ENCODE peak calls at places on chromosomes 12 and 14, in ten cellular contexts. M, A, T, P, J, F, D, C, E and G are unnamed samples.
A peak's percentile ranks its signal among the peaks of the same experiment; 100 is the strongest.

GRCh38 chr12:55717397-55718007 is 1.7 kb downstream of the BLOC1S1 start:
- DNase-seq in M (no peak), A (no peak), T (no peak), P (peak; percentile 86), J (peak; percentile 27), F (no peak), D (no peak), C (no peak), E (no peak), G (no peak)

GRCh38 chr14:101839236-101839635 is 77.7 kb downstream of the PPP2R5C start:
- DNase-seq in M (no peak), A (no peak), T (no peak), P (no peak), J (no peak), F (no peak), D (no peak), C (no peak), E (no peak), G (no peak)

GRCh38 chr12:52217223-52217622 is 15.8 kb upstream of the KRT7 start:
- DNase-seq in M (no peak), A (peak; percentile 57), T (no peak), P (no peak), J (no peak), F (peak; percentile 86), D (no peak), C (peak; percentile 69), E (peak; percentile 65), G (peak; percentile 33)

GRCh38 chr12:29350080-29350479 is 30.9 kb downstream of the ERGIC2 start:
- DNase-seq in M (peak; percentile 13), A (no peak), T (no peak), P (peak; percentile 36), J (no peak), F (no peak), D (no peak), C (no peak), E (no peak), G (no peak)

GRCh38 chr12:46792925-46793324 is 32.9 kb downstream of the SLC38A4 start:
- DNase-seq in M (no peak), A (no peak), T (no peak), P (no peak), J (no peak), F (no peak), D (no peak), C (no peak), E (no peak), G (no peak)

GRCh38 chr12:61538951-61539350 is 721.3 kb upstream of the USP15 start:
- DNase-seq in M (no peak), A (no peak), T (no peak), P (no peak), J (no peak), F (no peak), D (no peak), C (no peak), E (no peak), G (no peak)

GRCh38 chr12:71695782-71696181 is 9.9 kb downstream of the TMEM19 start:
- DNase-seq in M (no peak), A (no peak), T (no peak), P (no peak), J (no peak), F (no peak), D (no peak), C (no peak), E (no peak), G (no peak)

GRCh38 chr12:3551976-3552725 is 61.1 kb downstream of the PRMT8 start:
- DNase-seq in M (no peak), A (no peak), T (no peak), P (no peak), J (no peak), F (no peak), D (no peak), C (no peak), E (no peak), G (no peak)

GRCh38 chr12:96445743-96446655 is 43.4 kb upstream of the CFAP54 start:
- DNase-seq in M (no peak), A (peak; percentile 38), T (peak; percentile 28), P (peak; percentile 99), J (no peak), F (no peak), D (no peak), C (peak; percentile 69), E (no peak), G (no peak)

DNA sequence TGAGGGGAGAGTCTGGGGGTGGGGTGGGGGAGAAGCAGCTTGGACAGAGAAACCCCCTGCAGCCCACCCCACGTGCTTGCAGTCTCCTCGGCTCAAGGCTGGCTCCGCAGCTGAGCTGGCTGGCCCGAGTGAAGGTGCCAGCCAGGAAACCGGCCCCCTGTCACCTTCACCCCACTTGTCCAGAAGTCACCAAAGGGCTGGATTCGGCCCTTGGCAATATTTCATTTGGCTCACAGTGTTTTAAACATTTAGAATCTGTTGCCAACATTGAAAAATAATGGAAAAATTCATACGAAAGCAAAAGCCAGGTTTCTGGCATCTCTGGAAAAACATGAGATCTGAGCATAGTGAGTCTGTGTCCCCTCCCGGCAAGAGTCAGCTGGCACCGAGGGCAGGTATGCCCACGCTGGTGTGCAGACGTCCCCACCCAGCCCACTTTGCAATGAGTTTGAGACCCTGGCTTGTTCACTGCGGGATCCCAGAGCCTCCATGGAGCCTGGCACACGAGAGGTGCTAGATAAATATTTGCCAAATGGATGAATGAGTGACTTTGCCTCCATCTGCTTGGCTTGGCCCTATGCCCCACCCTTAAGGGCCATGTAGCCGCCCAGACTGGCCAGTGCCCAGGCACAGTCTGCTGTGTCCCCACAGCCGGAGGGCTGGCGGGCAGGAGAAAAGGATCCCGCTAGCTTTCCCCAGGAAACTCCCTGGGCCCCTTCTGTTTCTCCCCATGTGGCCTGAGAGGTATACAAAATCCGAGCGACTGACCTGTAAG is 18.2 kb downstream of the MSI1 start:
- DNase-seq in M (no peak), A (no peak), T (no peak), P (no peak), J (no peak), F (peak; percentile 88), D (no peak), C (no peak), E (no peak), G (no peak)
- H3K27me3 ChIP-seq in M (no peaks in the 10 kb centered on the region), A (no peaks in the 10 kb centered on the region), T (no peaks in the 10 kb centered on the region), P (peaks cover 27% of the 10 kb centered on the region), J (no peaks in the 10 kb centered on the region), F (no peaks in the 10 kb centered on the region), D (no peaks in the 10 kb centered on the region), C (no peaks in the 10 kb centered on the region), E (no peaks in the 10 kb centered on the region), G (no peaks in the 10 kb centered on the region)

DNA sequence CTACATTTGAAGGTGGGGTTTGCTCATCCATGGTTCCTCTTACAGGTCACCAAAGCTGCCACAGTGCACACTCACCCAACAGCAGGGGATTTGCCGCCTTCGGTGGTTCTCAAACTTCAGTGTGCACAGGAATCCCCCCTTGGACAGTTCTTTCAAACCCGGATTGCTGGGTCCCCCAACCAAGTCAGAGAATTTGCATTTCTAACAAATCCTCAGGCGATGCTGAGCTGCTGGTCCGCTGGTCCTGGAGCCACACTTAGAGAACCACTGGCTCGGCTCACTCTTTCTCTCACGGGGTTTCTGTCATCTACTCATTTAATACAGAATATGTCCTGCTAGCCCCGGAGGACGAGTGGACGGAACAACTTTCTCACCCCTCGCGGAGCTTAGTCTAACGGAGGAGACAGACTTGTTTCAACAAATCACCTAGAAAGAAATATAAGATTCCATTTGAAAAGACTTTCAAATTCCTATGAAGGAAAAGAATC is 24.1 kb upstream of the ZFP36L1 start:
- DNase-seq in M (no peak), A (no peak), T (no peak), P (no peak), J (no peak), F (no peak), D (no peak), C (no peak), E (no peak), G (no peak)
- TF ChIP-seq CTCF in M (no peak), A (no peak), T (no peak), P (no peak), J (no peak), F (no peak), D (peak; percentile 41), C (no peak), E (no peak), G (no peak)

GRCh38 chr14:100066984-100067383 is 1.8 kb downstream of the EVL start:
- DNase-seq in M (no peak), A (no peak), T (no peak), P (no peak), J (no peak), F (no peak), D (no peak), C (no peak), E (no peak), G (no peak)
- H3K4me3 ChIP-seq in M (no peak overlapping the region), A (no peak overlapping the region), T (peak overlapping the region; percentile 59), P (no peak overlapping the region), J (no peak overlapping the region), F (no peak overlapping the region), D (no peak overlapping the region), C (no peak overlapping the region), E (no peak overlapping the region), G (no peak overlapping the region)

GRCh38 chr14:84546236-84546635 is 983.7 kb upstream of the FLRT2 start:
- DNase-seq in M (no peak), A (no peak), T (no peak), P (no peak), J (no peak), F (no peak), D (no peak), C (no peak), E (no peak), G (no peak)

GRCh38 chr14:84535491-84535890 is 994.5 kb upstream of the FLRT2 start:
- DNase-seq in M (no peak), A (no peak), T (no peak), P (no peak), J (no peak), F (no peak), D (no peak), C (no peak), E (no peak), G (no peak)

GRCh38 chr14:84544486-84544885 is 985.5 kb upstream of the FLRT2 start:
- DNase-seq in M (no peak), A (no peak), T (no peak), P (no peak), J (no peak), F (no peak), D (no peak), C (no peak), E (no peak), G (no peak)

GRCh38 chr14:84541008-84541407 is 988.9 kb upstream of the FLRT2 start:
- DNase-seq in M (peak; percentile 73), A (no peak), T (no peak), P (no peak), J (no peak), F (no peak), D (no peak), C (no peak), E (no peak), G (no peak)
- H3K27me3 ChIP-seq in M (no peaks in the 10 kb centered on the region), A (no peaks in the 10 kb centered on the region), T (no peaks in the 10 kb centered on the region), P (no peaks in the 10 kb centered on the region), J (no peaks in the 10 kb centered on the region), F (no peaks in the 10 kb centered on the region), D (no peaks in the 10 kb centered on the region), C (no peaks in the 10 kb centered on the region), E (no peaks in the 10 kb centered on the region), G (no peaks in the 10 kb centered on the region)